ENCODE peak calls at places on chromosomes 3 and 15, in six cellular contexts. D is GM12891, L is posterior cingulate gyrus, Q is mucosa of descending colon, C is retina, S is SK-MEL-5. N is an unnamed sample.

GRCh38 chr15:39429898-39430357 is 151.0 kb upstream of the THBS1 start:
- DNase-seq in D (no peak), Q (no peak), C (no peak), S (no peak), L (no peak), N (no peak)

GRCh38 chr3:114144909-114145688 is 33.8 kb downstream of the DRD3 start:
- DNase-seq in S (peak), L (no peak), D (no peak), Q (no peak), C (no peak), N (no peak)

GRCh38 chr3:73772076-73772475 is 147.3 kb upstream of the PDZRN3 start:
- DNase-seq in C (no peak), S (no peak), D (no peak), L (no peak), Q (no peak), N (no peak)

GRCh38 chr15:89781891-89782618 is 5.9 kb downstream of the MESP2 start:
- DNase-seq in Q (peak), D (no peak), S (no peak), L (no peak), C (no peak), N (no peak)

GRCh38 chr3:131973731-131974130 is 61.1 kb downstream of the CPNE4 start:
- DNase-seq in S (no peak), Q (no peak), D (no peak), C (no peak), L (no peak), N (no peak)

GRCh38 chr15:80179025-80179759 is 26.4 kb downstream of the FAH start:
- DNase-seq in L (no peak), Q (no peak), C (no peak), S (no peak), D (no peak), N (no peak)

GRCh38 chr3:152364237-152364636 is 95.5 kb downstream of the MBNL1 start:
- DNase-seq in L (no peak), C (no peak), S (peak), Q (no peak), D (no peak), N (no peak)

GRCh38 chr15:68700395-68701123 is 120.1 kb downstream of the ANP32A start:
- DNase-seq in D (no peak), Q (no peak), C (peak), L (peak), S (peak), N (peak)

GRCh38 chr15:63043391-63044076 is 987 bp downstream of the TPM1 start:
- DNase-seq in Q (peak), L (peak), S (no peak), C (peak), D (peak), N (peak)

GRCh38 chr3:25604107-25604805 is 60.5 kb downstream of the TOP2B start:
- DNase-seq in S (no peak), L (no peak), C (no peak), D (no peak), Q (no peak), N (no peak)

GRCh38 chr3:56980798-56981390 is 79.6 kb upstream of the SPATA12 start:
- DNase-seq in C (no peak), S (no peak), Q (no peak), D (no peak), L (no peak), N (peak)

GRCh38 chr3:194148383-194148782 is 12.4 kb downstream of the HES1 start:
- DNase-seq in S (no peak), D (no peak), C (no peak), Q (no peak), L (peak), N (no peak)